ENCODE peak calls at places on chromosomes 4 and X, in eight cellular contexts. Y is A549, L is uterus, C is gastrocnemius medialis, X is endothelial cell of umbilical vein, F is GM12878, U is ovary, S is HepG2. N is an unnamed sample.

GRCh38 chr4:173891072-173891471 is 361.0 kb upstream of the HAND2 start:
- DNase-seq in S (no peak), L (no peak), Y (no peak), F (no peak), U (no peak), C (no peak), X (no peak), N (no peak)

GRCh38 chr4:52576326-52576725 is 82.8 kb downstream of the USP46 start:
- DNase-seq in X (no peak), U (no peak), L (no peak), F (no peak), Y (no peak), S (no peak), C (no peak), N (no peak)

GRCh38 chrX:154349359-154349935 is 25.0 kb downstream of the FLNA start:
- DNase-seq in X (no peak), C (no peak), L (peak; percentile 34), U (peak; percentile 46), Y (peak; percentile 26), F (no peak), S (no peak), N (no peak)

GRCh38 chrX:7950865-7951264 is 23.7 kb upstream of the PNPLA4 start:
- DNase-seq in X (no peak), C (no peak), U (no peak), S (no peak), L (no peak), F (peak; percentile 80), Y (no peak), N (no peak)

GRCh38 chrX:129600981-129601424 is 53.8 kb downstream of the APLN start:
- DNase-seq in F (no peak), C (no peak), X (peak; percentile 21), Y (peak; percentile 27), S (peak; percentile 4), L (no peak), U (peak; percentile 46), N (no peak)

GRCh38 chrX:13774696-13775095 is 40.1 kb downstream of the OFD1 start:
- DNase-seq in X (no peak), U (no peak), S (no peak), L (no peak), C (no peak), Y (no peak), F (no peak), N (no peak)

GRCh38 chr4:82043809-82044137 is 330.0 kb downstream of the HNRNPD start:
- DNase-seq in L (no peak), C (no peak), X (no peak), U (no peak), F (no peak), Y (no peak), S (no peak), N (no peak)

GRCh38 chr4:31737419-31737818 is 1017.2 kb downstream of the PCDH7 start:
- DNase-seq in X (no peak), F (peak; percentile 9), C (no peak), S (no peak), U (no peak), L (no peak), Y (no peak), N (no peak)

GRCh38 chr4:116598980-116599789 is 486.2 kb downstream of the TRAM1L1 start:
- DNase-seq in C (no peak), Y (no peak), F (no peak), L (no peak), X (no peak), S (no peak), U (no peak), N (no peak)

GRCh38 chr4:124262211-124263179 is 450.0 kb downstream of the ANKRD50 start:
- DNase-seq in X (peak; percentile 86), Y (peak; percentile 77), F (peak; percentile 11), L (peak; percentile 63), U (peak; percentile 38), S (peak; percentile 53), C (peak; percentile 41), N (no peak)

GRCh38 chr4:105748222-105748621 is 39.6 kb downstream of the GSTCD start:
- DNase-seq in X (no peak), C (no peak), Y (no peak), S (no peak), U (no peak), F (no peak), L (no peak), N (no peak)
- TF ChIP-seq POLR2A in X (no peak), C (no peak), Y (no peak), S (no peak), U (no peak), F (no peak), L (no peak), N (no peak)

DNA sequence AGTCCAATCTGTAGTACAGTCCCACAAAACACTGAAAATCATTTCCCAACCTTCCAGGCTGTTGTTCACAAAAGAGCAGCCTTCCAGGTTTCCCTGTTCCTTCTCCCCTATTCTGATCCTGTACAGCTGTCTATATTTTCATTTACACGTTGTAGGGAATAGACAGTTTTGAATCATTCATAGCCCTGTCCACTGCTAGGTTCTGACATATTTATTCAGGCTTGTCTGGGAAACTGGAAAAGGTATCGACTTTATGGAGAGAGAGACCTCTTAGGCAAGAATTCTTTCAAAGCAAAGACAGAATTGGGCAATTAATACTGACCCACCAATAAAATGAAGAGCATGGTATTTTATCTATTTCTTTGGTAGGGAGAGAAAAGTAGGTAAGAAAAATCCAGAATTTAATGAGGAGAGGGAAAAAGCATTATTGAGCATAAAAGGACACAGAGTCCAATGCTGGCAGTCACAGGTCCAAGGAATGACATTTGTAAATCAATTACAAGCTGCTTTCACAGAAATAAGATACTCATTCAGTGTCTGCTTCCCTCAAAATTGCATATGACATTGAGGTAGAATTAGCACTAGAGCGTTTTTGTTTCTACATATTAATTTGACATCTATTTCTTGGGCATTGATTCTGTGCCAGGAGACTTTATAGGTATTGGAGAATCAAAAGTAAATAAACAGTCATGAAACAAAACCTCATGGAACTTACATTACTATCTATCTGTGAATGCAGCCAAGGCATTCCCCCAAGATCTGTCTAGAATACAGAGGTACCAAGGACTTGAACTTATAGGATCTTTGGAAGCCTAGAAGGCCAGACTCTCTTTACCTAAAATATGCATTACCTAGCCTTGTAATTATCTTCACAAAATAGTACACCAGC is 127.2 kb downstream of the CAMK2D start:
- DNase-seq in Y (no peak), F (no peak), S (no peak), C (no peak), U (no peak), X (no peak), L (no peak), N (no peak)
- H3K4me1 ChIP-seq in Y (peaks cover 61% of the 10 kb centered on the region), F (peaks cover 32% of the 10 kb centered on the region), S (peaks cover 53% of the 10 kb centered on the region), C (peaks cover 53% of the 10 kb centered on the region), U (peaks cover 7% of the 10 kb centered on the region), X (peaks cover 3% of the 10 kb centered on the region), L (no peaks in the 10 kb centered on the region), N (no peaks in the 10 kb centered on the region)

GRCh38 chr4:87387237-87387636 is 3.8 kb downstream of the HSD17B11 start:
- DNase-seq in X (no peak), L (no peak), U (no peak), Y (no peak), S (no peak), F (no peak), C (no peak), N (no peak)
- TF ChIP-seq POLR2A in X (no peak), L (no peak), U (no peak), Y (no peak), S (no peak), F (no peak), C (no peak), N (no peak)

DNA sequence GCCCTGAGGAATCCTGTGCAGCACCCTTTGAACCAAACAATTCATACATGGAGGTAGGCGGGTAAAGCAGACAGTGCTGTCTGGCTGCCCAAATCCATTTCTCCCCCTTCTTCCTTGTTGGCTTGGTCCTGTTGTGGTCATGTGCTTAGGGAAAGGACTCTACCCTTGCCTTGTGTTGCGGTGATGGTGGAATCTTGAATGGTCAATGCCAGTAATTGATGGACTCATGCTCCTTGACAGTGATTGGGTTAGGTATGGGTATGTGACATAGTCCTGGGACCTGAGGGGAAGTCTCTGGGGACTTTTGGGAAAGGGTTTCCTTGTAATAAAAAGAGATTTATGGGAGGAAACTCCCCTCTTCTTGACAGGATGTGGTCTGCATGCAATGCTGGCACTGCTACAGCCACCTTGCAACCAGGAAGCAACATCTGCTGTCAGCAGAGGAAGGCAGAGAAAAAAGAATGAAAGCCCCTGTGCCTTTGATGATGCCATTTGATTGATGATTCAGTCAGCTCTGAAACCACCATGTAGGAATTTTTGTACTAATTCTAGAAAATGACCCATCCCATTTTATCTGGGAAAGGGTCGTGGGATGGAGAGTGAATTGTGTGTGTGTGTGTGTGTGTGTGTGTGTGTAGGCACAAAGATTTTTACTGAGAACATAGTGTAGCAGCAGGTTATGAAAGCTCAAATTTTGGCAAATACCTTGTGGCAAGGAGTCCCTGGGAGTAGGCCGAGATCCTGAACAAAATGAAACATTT is 30.0 kb upstream of the HUWE1 start:
- DNase-seq in L (no peak), Y (no peak), U (no peak), F (peak; percentile 87), X (peak; percentile 1), S (no peak), C (no peak), N (no peak)
- H3K4me1 ChIP-seq in L (no peaks in the 10 kb centered on the region), Y (no peaks in the 10 kb centered on the region), U (no peaks in the 10 kb centered on the region), F (peaks cover 19% of the 10 kb centered on the region), X (no peaks in the 10 kb centered on the region), S (no peaks in the 10 kb centered on the region), C (no peaks in the 10 kb centered on the region), N (peaks cover 3% of the 10 kb centered on the region)

N was measured in esophagus squamous epithelium.